ENCODE peak calls at places on chromosomes 12 and 14, in seven cellular contexts. L is T-helper 2 cell treated with Interferon-gamma antibody and Interleukin-4, amounts not matched to agents 5 μg/mL and 100 μg/mL, for 36 hours; F is activated gamma-delta T cell treated with Interleukin-2 at 50 U/mL for 16 hours; T is HTR-8/SVneo; W is endothelial cell of umbilical vein; H is Peyer's patch; U is activated CD4-positive, CD25-positive, alpha-beta regulatory T cell treated with anti-CD3 and anti-CD28 coated beads, Interleukin-2, amount 50 U/mL, for 72 hours. E is an unnamed sample.
A peak's percentile ranks its signal among the peaks of the same experiment; 100 is the strongest.

GRCh38 chr14:59395672-59396071 is 69.5 kb downstream of the GPR135 start:
- DNase-seq in L (no peak), F (no peak), T (no peak), W (no peak), H (no peak), U (no peak), E (no peak)

GRCh38 chr12:58774731-58775130 is 145.6 kb downstream of the LRIG3 start:
- DNase-seq in L (no peak), F (no peak), T (no peak), W (no peak), H (no peak), U (no peak), E (no peak)

GRCh38 chr12:96136720-96137378 is 57.3 kb upstream of the ELK3 start:
- DNase-seq in L (no peak), F (no peak), T (no peak), W (peak; percentile 72), H (no peak), U (no peak), E (no peak)

GRCh38 chr12:6700646-6701051 is at the start of gene PIANP:
- DNase-seq in L (peak; percentile 39), F (peak; percentile 32), T (peak; percentile 67), W (no peak), H (peak; percentile 63), U (peak; percentile 42), E (peak; percentile 71)

GRCh38 chr14:33943081-33943480 is 7.8 kb downstream of the EGLN3 start:
- DNase-seq in L (no peak), F (no peak), T (no peak), W (no peak), H (peak; percentile 66), U (no peak), E (no peak)

GRCh38 chr12:120089796-120090195 is 26.8 kb downstream of the RAB35 start:
- DNase-seq in L (no peak), F (no peak), T (no peak), W (no peak), H (no peak), U (no peak), E (no peak)

GRCh38 chr14:100691395-100692025 is 35.2 kb upstream of the DLK1 start:
- DNase-seq in L (no peak), F (no peak), T (no peak), W (no peak), H (no peak), U (no peak), E (no peak)

GRCh38 chr14:89912667-89913211 is 41.8 kb downstream of the EFCAB11 start:
- DNase-seq in L (no peak), F (no peak), T (peak; percentile 81), W (peak; percentile 87), H (no peak), U (no peak), E (no peak)

GRCh38 chr12:4353785-4354208 is 25.7 kb downstream of the FGF23 start:
- DNase-seq in L (no peak), F (peak; percentile 51), T (no peak), W (no peak), H (no peak), U (no peak), E (peak; percentile 50)

GRCh38 chr14:100603341-100604125 is 16.3 kb upstream of the BEGAIN start:
- DNase-seq in L (no peak), F (no peak), T (no peak), W (no peak), H (peak; percentile 30), U (peak; percentile 20), E (no peak)

GRCh38 chr14:28242895-28243294 is 523.7 kb upstream of the FOXG1 start:
- DNase-seq in L (no peak), F (no peak), T (no peak), W (no peak), H (no peak), U (no peak), E (no peak)

GRCh38 chr14:104140463-104141331 is 2.3 kb downstream of the KIF26A start:
- DNase-seq in L (no peak), F (no peak), T (no peak), W (no peak), H (peak; percentile 35), U (peak; percentile 26), E (peak; percentile 28)

GRCh38 chr12:11014234-11014633 is 8.2 kb downstream of the TAS2R19 start:
- DNase-seq in L (no peak), F (no peak), T (no peak), W (no peak), H (no peak), U (no peak), E (no peak)

GRCh38 chr12:80632835-80633234 is 74.6 kb upstream of the MYF6 start:
- DNase-seq in L (no peak), F (no peak), T (peak; percentile 13), W (no peak), H (no peak), U (no peak), E (no peak)

GRCh38 chr12:98532687-98533304 is 17.4 kb downstream of the TMPO start:
- DNase-seq in L (no peak), F (no peak), T (peak; percentile 39), W (peak; percentile 51), H (no peak), U (no peak), E (no peak)

GRCh38 chr12:47034661-47035060 is 44.8 kb upstream of the PCED1B start:
- DNase-seq in L (no peak), F (no peak), T (no peak), W (no peak), H (no peak), U (no peak), E (no peak)

GRCh38 chr12:132194556-132194955 is 50.3 kb downstream of the NOC4L start:
- DNase-seq in L (no peak), F (no peak), T (no peak), W (no peak), H (no peak), U (no peak), E (no peak)

GRCh38 chr12:111976291-111976690 is 36.7 kb downstream of the TMEM116 start:
- DNase-seq in L (no peak), F (no peak), T (no peak), W (no peak), H (no peak), U (no peak), E (no peak)

GRCh38 chr12:47391566-47391965 is 311.8 kb upstream of the AMIGO2 start:
- DNase-seq in L (peak; percentile 76), F (peak; percentile 43), T (no peak), W (no peak), H (peak; percentile 73), U (peak; percentile 62), E (peak; percentile 68)

GRCh38 chr14:71245659-71246361 is 338.6 kb downstream of the PCNX1 start:
- DNase-seq in L (peak; percentile 13), F (no peak), T (no peak), W (no peak), H (peak; percentile 54), U (no peak), E (no peak)

GRCh38 chr14:49549881-49550280 is 36.3 kb downstream of the RPS29 start:
- DNase-seq in L (no peak), F (no peak), T (no peak), W (no peak), H (no peak), U (no peak), E (no peak)

GRCh38 chr12:6158749-6159148 is 34.3 kb upstream of the VWF start:
- DNase-seq in L (no peak), F (no peak), T (no peak), W (no peak), H (no peak), U (peak; percentile 7), E (no peak)

GRCh38 chr14:56005580-56006053 is 112.6 kb upstream of the PELI2 start:
- DNase-seq in L (no peak), F (no peak), T (no peak), W (no peak), H (no peak), U (no peak), E (no peak)

GRCh38 chr12:32860182-32860581 is 36.4 kb downstream of the PKP2 start:
- DNase-seq in L (no peak), F (no peak), T (no peak), W (no peak), H (no peak), U (no peak), E (no peak)

GRCh38 chr12:94875525-94875924 is 128.0 kb downstream of the NDUFA12 start:
- DNase-seq in L (no peak), F (no peak), T (no peak), W (peak; percentile 41), H (no peak), U (no peak), E (no peak)

GRCh38 chr12:110223777-110224378 is 57.2 kb upstream of the ATP2A2 start:
- DNase-seq in L (no peak), F (no peak), T (no peak), W (no peak), H (no peak), U (no peak), E (no peak)

GRCh38 chr14:102727336-102728095 is 49.7 kb upstream of the TRAF3 start:
- DNase-seq in L (no peak), F (no peak), T (no peak), W (no peak), H (no peak), U (no peak), E (no peak)

GRCh38 chr14:24673534-24674203 is 39.7 kb upstream of the GZMB start:
- DNase-seq in L (peak; percentile 86), F (peak; percentile 64), T (no peak), W (no peak), H (peak; percentile 71), U (peak; percentile 46), E (peak; percentile 56)

GRCh38 chr14:23568600-23569310 is 1.2 kb upstream of the AP1G2 start:
- DNase-seq in L (no peak), F (no peak), T (no peak), W (no peak), H (peak; percentile 60), U (no peak), E (no peak)

GRCh38 chr14:54603362-54603761 is 36.4 kb downstream of the SAMD4A start:
- DNase-seq in L (no peak), F (no peak), T (no peak), W (peak; percentile 48), H (no peak), U (no peak), E (no peak)

GRCh38 chr12:16347391-16348298 is at the start of gene MGST1:
- DNase-seq in L (no peak), F (no peak), T (no peak), W (peak; percentile 67), H (peak; percentile 79), U (no peak), E (no peak)

GRCh38 chr14:32590157-32590556 is 261.1 kb downstream of the AKAP6 start:
- DNase-seq in L (no peak), F (no peak), T (no peak), W (no peak), H (no peak), U (no peak), E (no peak)

GRCh38 chr12:114789276-114789675 is 105.3 kb upstream of the TBX3 start:
- DNase-seq in L (no peak), F (no peak), T (no peak), W (no peak), H (no peak), U (no peak), E (no peak)

GRCh38 chr12:126107659-126108058 is 1042.4 kb downstream of the AACS start:
- DNase-seq in L (no peak), F (no peak), T (no peak), W (no peak), H (no peak), U (no peak), E (no peak)

GRCh38 chr12:109621864-109622485 is 48.4 kb downstream of the MVK start:
- DNase-seq in L (no peak), F (no peak), T (no peak), W (no peak), H (no peak), U (no peak), E (no peak)

GRCh38 chr14:63454863-63455622 is 88.1 kb downstream of the PPP2R5E start:
- DNase-seq in L (no peak), F (no peak), T (peak; percentile 51), W (no peak), H (no peak), U (no peak), E (no peak)

GRCh38 chr14:96754845-96755184 is 42.4 kb upstream of the VRK1 start:
- DNase-seq in L (no peak), F (no peak), T (no peak), W (no peak), H (no peak), U (no peak), E (no peak)

GRCh38 chr14:68089146-68089715 is 269.7 kb downstream of the RAD51B start:
- DNase-seq in L (no peak), F (no peak), T (peak; percentile 67), W (peak; percentile 6), H (no peak), U (no peak), E (no peak)

E was measured in activated naive CD8-positive, alpha-beta T cell treated with anti-CD3 and anti-CD28 coated beads, Interleukin-2, amount 10 ng/mL, durations not matched to agents 7 days and 5 days.